ENCODE peak calls at places on chromosomes 13 and 19, in five cellular contexts. One of them, this sample, is unnamed.

GRCh38 chr13:109728061-109728460 is 58.3 kb downstream of the IRS2 start:
- DNase-seq in stimulated activated CD8-positive, alpha-beta memory T cell treated with anti-CD3 and anti-CD28 coated beads, Interleukin-4, amount 100 ng/mL, for 24 hours: no peak
- DNase-seq in CD8-positive, alpha-beta T cell: no peak
- DNase-seq in left kidney: no peak
- DNase-seq in heart right ventricle: no peak
- DNase-seq in this sample: no peak

GRCh38 chr13:40344270-40345148 is 321.9 kb downstream of the FOXO1 start:
- DNase-seq in stimulated activated CD8-positive, alpha-beta memory T cell treated with anti-CD3 and anti-CD28 coated beads, Interleukin-4, amount 100 ng/mL, for 24 hours: no peak
- DNase-seq in CD8-positive, alpha-beta T cell: no peak
- DNase-seq in left kidney: peak; percentile 15
- DNase-seq in heart right ventricle: no peak
- DNase-seq in this sample: no peak

GRCh38 chr13:41137951-41138350 is 5.3 kb upstream of the KBTBD6 start:
- DNase-seq in stimulated activated CD8-positive, alpha-beta memory T cell treated with anti-CD3 and anti-CD28 coated beads, Interleukin-4, amount 100 ng/mL, for 24 hours: no peak
- DNase-seq in CD8-positive, alpha-beta T cell: no peak
- DNase-seq in left kidney: no peak
- DNase-seq in heart right ventricle: no peak
- DNase-seq in this sample: no peak

GRCh38 chr19:2427323-2428026 is at the start of gene TIMM13:
- DNase-seq in stimulated activated CD8-positive, alpha-beta memory T cell treated with anti-CD3 and anti-CD28 coated beads, Interleukin-4, amount 100 ng/mL, for 24 hours: peak; percentile 95
- DNase-seq in CD8-positive, alpha-beta T cell: peak; percentile 98
- DNase-seq in left kidney: peak; percentile 99
- DNase-seq in heart right ventricle: peak; percentile 97
- DNase-seq in this sample: peak; percentile 97

GRCh38 chr19:862529-863304 is 3.3 kb downstream of the CFD start:
- DNase-seq in stimulated activated CD8-positive, alpha-beta memory T cell treated with anti-CD3 and anti-CD28 coated beads, Interleukin-4, amount 100 ng/mL, for 24 hours: peak; percentile 60
- DNase-seq in CD8-positive, alpha-beta T cell: peak; percentile 82
- DNase-seq in left kidney: peak; percentile 76
- DNase-seq in heart right ventricle: peak; percentile 70
- DNase-seq in this sample: peak; percentile 78

GRCh38 chr13:110913322-110913721 is 1.5 kb downstream of the ANKRD10 start:
- DNase-seq in stimulated activated CD8-positive, alpha-beta memory T cell treated with anti-CD3 and anti-CD28 coated beads, Interleukin-4, amount 100 ng/mL, for 24 hours: no peak
- DNase-seq in CD8-positive, alpha-beta T cell: peak; percentile 29
- DNase-seq in left kidney: peak; percentile 44
- DNase-seq in heart right ventricle: no peak
- DNase-seq in this sample: no peak

GRCh38 chr19:50486823-50487515 is 10.3 kb upstream of the GARIN5A start:
- DNase-seq in stimulated activated CD8-positive, alpha-beta memory T cell treated with anti-CD3 and anti-CD28 coated beads, Interleukin-4, amount 100 ng/mL, for 24 hours: peak; percentile 42
- DNase-seq in CD8-positive, alpha-beta T cell: peak; percentile 71
- DNase-seq in left kidney: peak; percentile 67
- DNase-seq in heart right ventricle: no peak
- DNase-seq in this sample: no peak

GRCh38 chr13:59480398-59480797 is 683.3 kb downstream of the DIAPH3 start:
- DNase-seq in stimulated activated CD8-positive, alpha-beta memory T cell treated with anti-CD3 and anti-CD28 coated beads, Interleukin-4, amount 100 ng/mL, for 24 hours: no peak
- DNase-seq in CD8-positive, alpha-beta T cell: no peak
- DNase-seq in left kidney: peak; percentile 27
- DNase-seq in heart right ventricle: no peak
- DNase-seq in this sample: no peak

GRCh38 chr13:112054616-112055015 is 12.3 kb upstream of the SOX1 start:
- DNase-seq in stimulated activated CD8-positive, alpha-beta memory T cell treated with anti-CD3 and anti-CD28 coated beads, Interleukin-4, amount 100 ng/mL, for 24 hours: no peak
- DNase-seq in CD8-positive, alpha-beta T cell: no peak
- DNase-seq in left kidney: peak; percentile 17
- DNase-seq in heart right ventricle: no peak
- DNase-seq in this sample: no peak

GRCh38 chr13:39820606-39821005 is 165.1 kb downstream of the COG6 start:
- DNase-seq in stimulated activated CD8-positive, alpha-beta memory T cell treated with anti-CD3 and anti-CD28 coated beads, Interleukin-4, amount 100 ng/mL, for 24 hours: no peak
- DNase-seq in CD8-positive, alpha-beta T cell: no peak
- DNase-seq in left kidney: no peak
- DNase-seq in heart right ventricle: no peak
- DNase-seq in this sample: no peak

GRCh38 chr13:48443442-48444208 is 30.7 kb upstream of the LPAR6 start:
- DNase-seq in stimulated activated CD8-positive, alpha-beta memory T cell treated with anti-CD3 and anti-CD28 coated beads, Interleukin-4, amount 100 ng/mL, for 24 hours: no peak
- DNase-seq in CD8-positive, alpha-beta T cell: no peak
- DNase-seq in left kidney: no peak
- DNase-seq in heart right ventricle: no peak
- DNase-seq in this sample: no peak

GRCh38 chr19:13095934-13096890 is 6.4 kb downstream of the LYL1 start:
- DNase-seq in stimulated activated CD8-positive, alpha-beta memory T cell treated with anti-CD3 and anti-CD28 coated beads, Interleukin-4, amount 100 ng/mL, for 24 hours: no peak
- DNase-seq in CD8-positive, alpha-beta T cell: no peak
- DNase-seq in left kidney: peak; percentile 67
- DNase-seq in heart right ventricle: peak; percentile 47
- DNase-seq in this sample: no peak

This sample was measured in GM12892.